ENCODE peak calls at places on chromosomes 6 and 20, in nine cellular contexts. K is Calu3, J is DMS 273 treated with DMSO at 0.1 percent for 48 hours, U is AG04450, V is colonic mucosa, O is retina, D is T-helper 9 cell, G is GM23338, Y is NCI-H2029 treated with DMSO at 0.1 percent for 48 hours. M is an unnamed sample.

GRCh38 chr6:57135885-57136284 is 36.2 kb upstream of the BAG2 start:
- DNase-seq in J (no peak), Y (no peak), K (no peak), V (no peak), O (no peak), U (peak; percentile 8), G (no peak), D (no peak), M (no peak)

GRCh38 chr6:30357678-30358339 is 12.9 kb downstream of the RPP21 start:
- DNase-seq in Y (peak; percentile 29), U (peak; percentile 36), J (peak; percentile 15), D (peak; percentile 35), V (peak; percentile 45), K (peak; percentile 61), G (peak; percentile 96), O (peak; percentile 84), M (no peak)

GRCh38 chr6:54613596-54613995 is 233.0 kb upstream of the FAM83B start:
- DNase-seq in Y (no peak), D (no peak), K (no peak), O (no peak), G (no peak), J (no peak), V (no peak), U (no peak), M (no peak)

GRCh38 chr6:25816252-25816651 is 15.6 kb downstream of the SLC17A1 start:
- DNase-seq in J (no peak), U (no peak), Y (no peak), G (no peak), D (no peak), K (no peak), V (no peak), O (no peak), M (no peak)

GRCh38 chr20:63821824-63822223 is 9.2 kb downstream of the ZBTB46 start:
- DNase-seq in O (no peak), Y (no peak), U (no peak), K (no peak), D (no peak), G (no peak), V (no peak), J (no peak), M (no peak)

GRCh38 chr20:38153011-38153329 is 12.1 kb downstream of the TGM2 start:
- DNase-seq in V (no peak), O (no peak), Y (no peak), K (no peak), G (no peak), D (no peak), J (no peak), U (no peak), M (no peak)

GRCh38 chr6:41976794-41977484 is 35.3 kb upstream of the CCND3 start:
- DNase-seq in K (peak; percentile 19), J (no peak), O (no peak), G (no peak), U (peak; percentile 44), V (no peak), D (no peak), Y (no peak), M (no peak)

GRCh38 chr6:72328775-72329174 is 293.1 kb upstream of the KCNQ5 start:
- DNase-seq in Y (no peak), U (no peak), O (no peak), J (no peak), D (no peak), K (no peak), G (no peak), V (no peak), M (no peak)

GRCh38 chr6:22025468-22026159 is 271.2 kb downstream of the PRL start:
- DNase-seq in O (peak; percentile 75), U (peak; percentile 48), G (peak; percentile 80), Y (no peak), J (no peak), V (no peak), K (no peak), D (no peak), M (no peak)

GRCh38 chr6:12516070-12516469 is 200.5 kb upstream of the PHACTR1 start:
- DNase-seq in J (no peak), D (no peak), Y (no peak), G (no peak), K (peak; percentile 12), O (no peak), U (no peak), V (peak; percentile 41), M (no peak)

GRCh38 chr20:49635171-49635570 is 67.2 kb upstream of the PTGIS start:
- DNase-seq in D (no peak), V (peak; percentile 59), U (no peak), J (no peak), G (no peak), Y (peak; percentile 88), O (no peak), K (no peak), M (no peak)

GRCh38 chr20:38202153-38202981 is 37.3 kb upstream of the TGM2 start:
- DNase-seq in D (no peak), V (no peak), Y (no peak), O (no peak), K (no peak), G (no peak), J (no peak), U (no peak), M (no peak)

GRCh38 chr6:134447423-134447822 is 129.5 kb upstream of the SGK1 start:
- DNase-seq in U (no peak), J (no peak), V (no peak), G (no peak), Y (no peak), D (no peak), K (no peak), O (no peak), M (no peak)

GRCh38 chr6:31586013-31586412 is at the start of gene LST1:
- DNase-seq in Y (no peak), U (no peak), O (no peak), J (no peak), D (no peak), K (no peak), G (no peak), V (no peak), M (no peak)

GRCh38 chr6:107491791-107492674 is 2.1 kb downstream of the SOBP start:
- DNase-seq in D (no peak), U (no peak), G (no peak), O (no peak), Y (peak; percentile 66), J (peak; percentile 49), K (no peak), V (no peak), M (no peak)

GRCh38 chr6:161407581-161407980 is 133.7 kb upstream of the AGPAT4 start:
- DNase-seq in Y (no peak), K (peak; percentile 12), V (no peak), J (no peak), G (no peak), U (peak; percentile 24), D (no peak), O (peak; percentile 40), M (no peak)

GRCh38 chr20:36544134-36545018 is 3.1 kb downstream of the MYL9 start:
- DNase-seq in D (no peak), V (no peak), Y (peak; percentile 89), U (no peak), G (no peak), J (no peak), K (no peak), O (no peak), M (no peak)

GRCh38 chr6:6631526-6632276 is 43.2 kb downstream of the LY86 start:
- DNase-seq in Y (peak; percentile 24), J (peak; percentile 94), U (no peak), V (peak; percentile 27), D (no peak), O (no peak), G (no peak), K (no peak), M (peak; percentile 40)

GRCh38 chr20:8267009-8267408 is 134.9 kb downstream of the PLCB1 start:
- DNase-seq in Y (peak; percentile 21), G (no peak), J (no peak), K (no peak), O (no peak), D (no peak), U (no peak), V (no peak), M (no peak)

GRCh38 chr6:129555206-129555832 is 154.7 kb downstream of the ARHGAP18 start:
- DNase-seq in V (no peak), Y (no peak), K (no peak), G (peak; percentile 5), J (no peak), U (peak; percentile 38), O (no peak), D (no peak), M (no peak)

GRCh38 chr6:1609662-1610496 is at the start of gene FOXC1:
- DNase-seq in O (peak; percentile 78), G (peak; percentile 80), V (peak; percentile 91), U (peak; percentile 67), Y (peak; percentile 72), D (no peak), J (peak; percentile 64), K (peak; percentile 90), M (no peak)

GRCh38 chr6:139114741-139115140 is 20.1 kb upstream of the HECA start:
- DNase-seq in O (no peak), J (no peak), K (no peak), D (no peak), Y (no peak), V (no peak), G (no peak), U (no peak), M (no peak)

GRCh38 chr6:38194282-38194572 is 374.7 kb downstream of the ZFAND3 start:
- DNase-seq in K (no peak), V (no peak), U (no peak), O (no peak), D (no peak), J (no peak), Y (no peak), G (no peak), M (no peak)

GRCh38 chr6:34615574-34616229 is 59.6 kb upstream of the SPDEF start:
- DNase-seq in V (no peak), D (no peak), U (no peak), G (no peak), K (no peak), J (no peak), O (no peak), Y (no peak), M (no peak)

GRCh38 chr20:24497851-24498250 is 28.4 kb downstream of the SYNDIG1 start:
- DNase-seq in V (no peak), K (no peak), D (no peak), U (no peak), G (no peak), O (no peak), J (no peak), Y (peak; percentile 95), M (no peak)

GRCh38 chr6:90537723-90538407 is 49.0 kb downstream of the MAP3K7 start:
- DNase-seq in Y (no peak), U (no peak), G (no peak), K (no peak), J (peak; percentile 32), O (peak; percentile 9), V (no peak), D (no peak), M (no peak)

GRCh38 chr20:49207071-49207470 is 12.1 kb upstream of the DDX27 start:
- DNase-seq in J (no peak), V (no peak), G (peak; percentile 64), U (no peak), O (no peak), Y (no peak), D (no peak), K (peak; percentile 27), M (no peak)

GRCh38 chr6:74713941-74714340 is 491.9 kb downstream of the COL12A1 start:
- DNase-seq in G (no peak), K (no peak), D (no peak), O (no peak), J (no peak), U (no peak), Y (no peak), V (no peak), M (no peak)

GRCh38 chr6:43052842-43053544 is 658 bp downstream of the CUL7 start:
- DNase-seq in G (peak; percentile 57), J (no peak), D (no peak), K (no peak), U (no peak), V (peak; percentile 41), O (no peak), Y (no peak), M (no peak)

M was measured in NCI-H524 treated with DMSO at 0.1 percent for 48 hours.